ENCODE peak calls at places on chromosomes 3 and 15, in six cellular contexts. V, Z, P, O, N and R are unnamed samples.

GRCh38 chr15:60520825-60521368 is 42.0 kb upstream of the ICE2 start:
- DNase-seq in Z (peak; percentile 54), N (no peak), O (peak; percentile 78), P (peak; percentile 63), V (peak; percentile 75), R (peak; percentile 68)

GRCh38 chr15:62287066-62287857 is 122.2 kb upstream of the C2CD4B start:
- DNase-seq in N (no peak), O (no peak), P (no peak), Z (no peak), V (no peak), R (no peak)

GRCh38 chr3:56855856-56856538 is 54.2 kb upstream of the ARHGEF3 start:
- DNase-seq in O (peak; percentile 67), V (peak; percentile 45), P (peak; percentile 37), N (no peak), Z (peak; percentile 10), R (no peak)

GRCh38 chr3:59049671-59050331 is at the start of gene CFAP20DC:
- DNase-seq in P (peak; percentile 8), Z (peak; percentile 80), V (no peak), N (peak; percentile 62), O (peak; percentile 92), R (peak; percentile 80)

GRCh38 chr3:109346099-109346498 is 8.8 kb upstream of the DPPA4 start:
- DNase-seq in O (no peak), V (no peak), Z (no peak), N (no peak), P (no peak), R (no peak)

GRCh38 chr3:148101061-148101460 is 596.6 kb upstream of the AGTR1 start:
- DNase-seq in N (no peak), O (no peak), V (no peak), P (no peak), Z (no peak), R (no peak)

GRCh38 chr15:101242160-101242998 is 9.5 kb downstream of the CHSY1 start:
- DNase-seq in V (peak; percentile 98), Z (no peak), P (no peak), O (no peak), N (peak; percentile 74), R (no peak)

GRCh38 chr15:39426552-39427532 is 154.0 kb upstream of the THBS1 start:
- DNase-seq in V (peak; percentile 98), O (no peak), N (peak; percentile 69), Z (peak; percentile 31), P (no peak), R (no peak)

GRCh38 chr3:160278210-160278609 is 53.0 kb downstream of the C3orf80 start:
- DNase-seq in V (no peak), N (no peak), Z (no peak), P (no peak), O (no peak), R (no peak)

GRCh38 chr3:127889976-127890650 is 24.9 kb upstream of the KBTBD12 start:
- DNase-seq in V (no peak), N (no peak), O (no peak), Z (no peak), P (no peak), R (no peak)

GRCh38 chr3:42216820-42217416 is 49.1 kb downstream of the CCK start:
- DNase-seq in N (no peak), Z (no peak), V (no peak), P (no peak), O (no peak), R (no peak)

GRCh38 chr3:18445421-18446066 is 20.4 kb upstream of the SATB1 start:
- DNase-seq in Z (no peak), N (no peak), P (no peak), O (no peak), V (peak; percentile 51), R (no peak)

GRCh38 chr3:161371441-161372320 is at the start of gene SPTSSB:
- DNase-seq in O (peak; percentile 32), V (peak; percentile 3), Z (peak; percentile 9), P (peak; percentile 42), N (no peak), R (peak; percentile 20)

GRCh38 chr15:29451201-29451781 is 181.7 kb upstream of the NSMCE3 start:
- DNase-seq in O (no peak), V (peak; percentile 2), P (peak; percentile 11), N (no peak), Z (no peak), R (peak; percentile 44)

GRCh38 chr3:190562866-190563525 is 49.1 kb downstream of the IL1RAP start:
- DNase-seq in N (no peak), Z (no peak), V (no peak), O (no peak), P (no peak), R (no peak)

GRCh38 chr15:70160267-70160666 is 62.5 kb upstream of the TLE3 start:
- DNase-seq in N (no peak), O (peak; percentile 59), P (no peak), V (peak; percentile 46), Z (no peak), R (no peak)

GRCh38 chr3:159978353-159978752 is 10.3 kb upstream of the IL12A start:
- DNase-seq in V (no peak), N (no peak), P (peak; percentile 80), O (no peak), Z (no peak), R (no peak)

GRCh38 chr15:85831415-85832113 is 36.8 kb upstream of the KLHL25 start:
- DNase-seq in N (no peak), P (peak; percentile 47), O (peak; percentile 49), V (peak; percentile 53), Z (peak; percentile 26), R (peak; percentile 50)

GRCh38 chr3:11136871-11137626 is 17.2 kb upstream of the HRH1 start:
- DNase-seq in O (peak; percentile 75), V (peak; percentile 30), Z (peak; percentile 82), P (peak; percentile 40), N (no peak), R (peak; percentile 95)

GRCh38 chr15:57146394-57147140 is 228.1 kb downstream of the TCF12 start:
- DNase-seq in O (peak; percentile 69), Z (peak; percentile 18), P (peak; percentile 9), N (no peak), V (peak; percentile 61), R (peak; percentile 56)

GRCh38 chr3:54654776-54655175 is 273.1 kb downstream of the LRTM1 start:
- DNase-seq in Z (no peak), V (no peak), N (no peak), O (no peak), P (no peak), R (no peak)

GRCh38 chr15:58299311-58299850 is 132.4 kb upstream of the LIPC start:
- DNase-seq in V (no peak), N (peak; percentile 17), O (no peak), Z (no peak), P (no peak), R (no peak)
- TF ChIP-seq MYC in V (no peak), N (no peak), O (no peak), Z (no peak), P (no peak), R (no peak)

GRCh38 chr15:88257311-88257901 is 867 bp upstream of the NTRK3 start:
- DNase-seq in N (no peak), O (no peak), Z (no peak), V (no peak), P (no peak), R (no peak)

GRCh38 chr15:88255496-88256171 is 905 bp downstream of the NTRK3 start:
- DNase-seq in V (no peak), P (no peak), N (no peak), Z (no peak), O (peak; percentile 19), R (peak; percentile 30)

GRCh38 chr15:88255109-88255495 is 1.4 kb downstream of the NTRK3 start:
- DNase-seq in O (no peak), N (no peak), V (no peak), P (no peak), Z (no peak), R (no peak)

GRCh38 chr15:88256261-88257230 is at the start of gene NTRK3:
- DNase-seq in N (no peak), P (no peak), V (no peak), Z (no peak), O (peak; percentile 1), R (peak; percentile 49)

DNA sequence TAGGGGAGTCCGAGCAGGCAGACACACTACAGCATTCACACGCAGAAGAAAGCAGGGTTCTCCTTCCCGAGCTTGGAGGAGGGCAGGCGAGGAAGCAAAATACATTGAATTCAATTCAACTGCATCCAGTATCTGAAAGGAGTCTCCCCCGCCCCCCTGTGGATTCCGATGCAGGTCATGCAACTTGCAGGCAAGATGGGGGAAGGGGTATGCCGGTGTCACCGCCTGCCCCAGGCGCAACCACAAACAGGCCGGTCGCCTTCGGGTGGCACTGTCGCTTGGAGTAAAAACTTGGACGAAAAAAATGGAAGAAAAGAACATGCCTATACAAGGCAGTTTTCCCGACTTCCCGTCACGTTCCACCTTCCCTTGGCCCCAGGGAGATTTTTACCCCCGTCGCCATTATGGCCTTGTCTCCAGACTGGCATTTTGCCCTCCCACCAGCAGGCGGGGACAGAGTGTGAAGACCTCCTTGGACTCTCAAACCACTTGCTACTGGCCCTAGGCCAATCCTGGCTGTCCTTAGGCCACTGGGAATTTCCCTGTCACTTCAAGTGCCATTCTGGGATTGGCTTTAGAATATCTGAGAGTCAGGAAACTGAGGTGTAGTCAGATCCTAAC is 1.6 kb upstream of the NTRK3 start:
- DNase-seq in Z (peak; percentile 19), O (no peak), V (no peak), N (no peak), P (peak; percentile 8), R (peak; percentile 79)
- TF ChIP-seq CTCF in Z (peak; percentile 30), O (peak; percentile 8), V (peak; percentile 46), N (peak; percentile 39), P (no peak), R (peak; percentile 45)

DNA sequence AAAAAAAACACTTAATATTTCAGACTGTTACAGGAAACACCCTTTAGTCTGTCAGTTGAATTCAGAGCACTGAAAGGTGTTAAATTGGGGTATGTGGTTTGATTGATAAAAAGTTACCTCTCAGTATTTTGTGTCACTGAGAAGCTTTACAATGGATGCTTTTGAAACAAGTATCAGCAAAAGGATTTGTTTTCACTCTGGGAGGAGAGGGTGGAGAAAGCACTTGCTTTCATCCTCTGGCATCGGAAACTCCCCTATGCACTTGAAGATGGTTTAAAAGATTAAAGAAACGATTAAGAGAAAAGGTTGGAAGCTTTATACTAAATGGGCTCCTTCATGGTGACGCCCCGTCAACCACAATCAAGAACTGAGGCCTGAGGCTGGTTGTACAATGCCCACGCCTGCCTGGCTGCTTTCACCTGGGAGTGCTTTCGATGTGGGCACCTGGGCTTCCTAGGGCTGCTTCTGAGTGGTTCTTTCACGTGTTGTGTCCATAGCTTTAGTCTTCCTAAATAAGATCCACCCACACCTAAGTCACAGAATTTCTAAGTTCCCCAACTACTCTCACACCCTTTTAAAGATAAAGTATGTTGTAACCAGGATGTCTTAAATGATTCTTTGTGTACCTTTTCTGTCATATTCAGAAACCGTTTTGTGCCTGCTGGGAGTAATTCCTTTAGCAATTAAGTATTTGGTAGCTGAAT is 17.9 kb downstream of the TMEM43 start:
- DNase-seq in Z (no peak), N (no peak), V (no peak), P (no peak), O (no peak), R (no peak)
- TF ChIP-seq MYC in Z (no peak), N (no peak), V (no peak), P (no peak), O (no peak), R (no peak)

DNA sequence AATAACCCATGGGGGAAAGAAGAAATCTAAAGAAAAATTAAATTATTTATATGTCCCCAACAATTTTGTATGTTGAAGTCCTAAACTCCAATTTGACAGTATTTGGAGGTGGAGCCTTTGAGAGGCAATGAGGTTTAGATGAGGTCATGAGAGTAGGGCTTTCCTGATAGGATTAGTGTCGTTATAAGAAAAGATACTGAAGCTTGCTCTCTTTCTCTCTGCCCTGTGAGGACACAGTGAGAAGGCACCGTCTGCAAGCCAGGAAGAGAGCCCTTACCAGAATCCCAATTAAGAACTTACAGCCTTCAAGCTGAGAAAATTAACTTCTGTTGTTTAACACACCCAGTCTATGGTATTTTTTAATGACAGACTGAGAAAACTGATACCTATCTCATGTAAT is 16.1 kb upstream of the OR5AC2 start:
- DNase-seq in P (no peak), N (no peak), V (no peak), Z (no peak), O (no peak), R (no peak)
- TF ChIP-seq CTCF in P (no peak), N (no peak), V (no peak), Z (no peak), O (no peak), R (no peak)